ENCODE peak calls at places on chromosomes 16 and 17, in seven cellular contexts. M is fibroblast of lung, R is colonic mucosa, F is PC-3, B is neural progenitor cell, Z is IMR-90, J is DND-41. T is an unnamed sample.

GRCh38 chr17:1179112-1179634 is 608 bp downstream of the ABR start:
- DNase-seq in M (no peak), R (no peak), F (no peak), B (peak; percentile 44), Z (no peak), J (no peak), T (no peak)

GRCh38 chr16:50742521-50743150 is 750 bp downstream of the CYLD start:
- DNase-seq in M (peak; percentile 55), R (peak; percentile 29), F (peak; percentile 36), B (peak; percentile 60), Z (peak; percentile 43), J (peak; percentile 27), T (no peak)

GRCh38 chr17:68439656-68440290 is 17.5 kb downstream of the WIPI1 start:
- DNase-seq in M (no peak), R (no peak), F (no peak), B (no peak), Z (no peak), J (no peak), T (no peak)

GRCh38 chr16:52309761-52310416 is 237.1 kb downstream of the TOX3 start:
- DNase-seq in M (no peak), R (no peak), F (no peak), B (no peak), Z (no peak), J (no peak), T (no peak)

GRCh38 chr16:54694651-54695050 is 236.0 kb upstream of the IRX5 start:
- DNase-seq in M (no peak), R (no peak), F (no peak), B (no peak), Z (no peak), J (no peak), T (no peak)

GRCh38 chr17:78225088-78225865 is 6.2 kb upstream of the TMEM235 start:
- DNase-seq in M (no peak), R (no peak), F (no peak), B (no peak), Z (no peak), J (no peak), T (no peak)

GRCh38 chr17:65509032-65509431 is 52.4 kb downstream of the AXIN2 start:
- DNase-seq in M (no peak), R (no peak), F (no peak), B (no peak), Z (no peak), J (no peak), T (no peak)

GRCh38 chr16:12527077-12527476 is 276.6 kb downstream of the CPPED1 start:
- DNase-seq in M (no peak), R (no peak), F (no peak), B (no peak), Z (no peak), J (no peak), T (no peak)

GRCh38 chr17:76558210-76559095 is 18.6 kb downstream of the PRCD start:
- DNase-seq in M (peak; percentile 18), R (peak; percentile 52), F (peak; percentile 52), B (peak; percentile 43), Z (peak; percentile 20), J (no peak), T (no peak)

GRCh38 chr17:57956311-57957119 is 1.3 kb upstream of the CUEDC1 start:
- DNase-seq in M (no peak), R (peak; percentile 21), F (no peak), B (no peak), Z (no peak), J (peak; percentile 71), T (no peak)

GRCh38 chr16:84308120-84308519 is 13.4 kb downstream of the WFDC1 start:
- DNase-seq in M (no peak), R (peak; percentile 51), F (peak; percentile 34), B (peak; percentile 88), Z (peak; percentile 34), J (peak; percentile 16), T (peak; percentile 87)

DNA sequence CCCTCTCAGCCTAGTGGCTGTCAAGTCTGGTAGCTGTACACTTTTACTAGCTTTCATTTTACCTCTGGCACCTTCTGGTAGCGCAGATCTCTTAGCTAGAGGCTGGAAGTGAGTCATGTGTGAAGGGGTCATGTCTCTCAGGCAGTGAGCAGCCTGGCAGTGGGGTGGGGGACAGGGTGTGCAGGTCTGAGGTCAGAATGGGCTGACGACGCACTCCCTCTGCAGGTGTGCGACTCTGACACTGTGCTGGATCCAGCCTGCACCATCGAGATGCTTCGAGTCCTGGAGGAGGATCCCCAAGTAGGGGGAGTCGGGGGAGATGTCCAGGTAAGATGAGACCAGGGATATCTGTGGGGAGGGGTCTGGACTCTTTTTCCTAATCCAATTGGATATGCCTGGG is 7.8 kb downstream of the HAS3 start:
- DNase-seq in M (no peak), R (no peak), F (no peak), B (no peak), Z (no peak), J (no peak), T (no peak)
- H3K36me3 ChIP-seq in M (peaks cover 4% of the 10 kb centered on the region), R (no peaks in the 10 kb centered on the region), F (peaks cover 66% of the 10 kb centered on the region), B (no peaks in the 10 kb centered on the region), Z (peaks cover 39% of the 10 kb centered on the region), J (peaks cover 61% of the 10 kb centered on the region), T (no peaks in the 10 kb centered on the region)

DNA sequence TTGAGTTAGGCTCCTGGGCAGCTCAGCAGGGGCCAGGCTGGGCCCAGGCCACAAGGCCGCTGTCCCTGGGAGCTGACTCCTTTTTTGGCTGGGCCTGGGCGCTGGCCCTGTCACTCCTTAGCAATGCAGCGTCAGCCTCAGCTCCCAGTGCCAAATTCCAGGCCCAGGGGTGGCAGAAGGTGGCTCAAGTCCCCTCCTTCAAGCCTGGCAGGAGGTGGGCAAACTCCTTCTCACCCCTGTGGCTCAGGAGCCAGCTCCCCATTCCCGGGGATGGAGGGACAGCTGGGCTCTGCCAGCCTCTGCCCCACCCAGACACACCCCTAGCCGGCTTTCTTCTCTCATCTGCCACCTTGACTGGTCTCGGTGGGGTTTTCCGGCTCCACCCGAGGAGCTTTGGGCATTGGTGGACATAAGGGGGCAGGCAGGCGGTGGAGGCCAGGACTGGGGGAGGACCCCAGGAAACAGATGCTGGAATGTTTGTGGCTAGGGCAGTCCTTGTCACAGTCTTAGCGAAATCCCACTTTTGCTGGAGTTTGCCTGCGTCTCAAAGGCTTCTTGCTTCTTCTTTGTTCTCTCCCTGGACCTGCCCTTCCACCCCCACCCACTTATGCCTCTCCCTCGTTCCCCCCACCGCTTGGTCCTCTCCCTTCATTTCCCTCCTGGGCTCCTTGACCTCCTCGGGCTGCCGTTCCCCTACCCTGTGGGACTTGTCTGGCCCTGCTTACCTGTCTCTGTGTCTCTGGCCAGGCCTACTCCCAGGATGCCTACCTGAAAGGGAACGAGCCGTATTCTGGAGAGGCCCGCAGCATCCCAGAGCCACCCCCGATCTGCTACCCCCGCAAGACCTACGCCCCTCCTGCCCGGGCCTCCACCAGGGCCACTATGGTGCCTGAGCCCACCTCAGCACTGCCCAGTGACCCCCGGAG is 37.4 kb downstream of the ARHGAP23 start:
- DNase-seq in M (peak; percentile 84), R (no peak), F (no peak), B (no peak), Z (peak; percentile 71), J (no peak), T (peak; percentile 83)
- H3K9ac ChIP-seq in M (peak overlapping the region; percentile 94), R (peak overlapping the region; percentile 63), F (no peak overlapping the region), B (no peak overlapping the region), Z (peak overlapping the region; percentile 81), J (no peak overlapping the region), T (no peak overlapping the region)

DNA sequence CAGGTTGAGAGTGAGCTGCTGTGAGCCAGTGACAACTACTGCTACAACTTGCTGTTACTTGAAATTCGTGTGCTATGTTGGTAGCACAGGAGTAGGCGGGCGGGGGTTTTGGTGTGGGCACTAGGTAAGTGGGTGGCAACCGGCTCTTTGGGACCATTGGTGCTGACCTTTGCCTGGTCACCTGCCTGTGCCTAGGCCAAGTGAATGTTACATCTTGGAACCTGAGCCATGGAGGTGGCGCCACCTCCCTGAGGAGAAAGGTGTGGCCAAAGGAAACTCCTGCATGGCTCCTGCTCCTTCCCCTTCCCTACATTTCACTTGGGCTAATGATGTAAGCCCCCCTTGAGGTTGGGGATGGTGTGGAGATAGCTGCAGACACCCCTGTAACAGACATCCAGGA is 25.4 kb upstream of the ARHGAP23 start:
- DNase-seq in M (no peak), R (no peak), F (no peak), B (no peak), Z (no peak), J (no peak), T (no peak)
- TF ChIP-seq CTCF in M (no peak), R (no peak), F (peak; percentile 23), B (peak; percentile 17), Z (no peak), J (peak; percentile 23), T (no peak)

DNA sequence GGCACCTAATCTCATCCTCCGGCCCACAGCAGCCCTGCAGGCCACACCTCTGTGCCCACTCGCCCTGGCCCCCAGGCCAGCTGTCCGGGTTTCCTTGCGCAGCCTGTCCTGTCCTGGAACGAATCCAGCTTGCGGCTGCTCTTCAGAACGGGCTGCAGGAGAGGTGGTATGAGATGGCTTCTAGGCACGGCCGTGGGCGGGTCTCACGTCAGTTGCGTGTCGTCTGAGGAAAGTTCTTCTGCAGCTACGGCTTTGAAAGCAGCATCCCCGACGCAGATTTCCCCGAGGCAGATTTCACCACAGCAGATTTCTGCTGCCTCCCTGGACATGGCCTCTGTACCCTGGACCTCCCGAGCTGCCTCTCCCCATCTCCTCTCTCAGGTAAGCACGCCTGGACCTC is 18.2 kb downstream of the GALNS start:
- DNase-seq in M (no peak), R (no peak), F (no peak), B (no peak), Z (no peak), J (no peak), T (no peak)
- H3K36me3 ChIP-seq in M (peaks cover 10% of the 10 kb centered on the region), R (no peaks in the 10 kb centered on the region), F (no peaks in the 10 kb centered on the region), B (no peaks in the 10 kb centered on the region), Z (peaks cover 38% of the 10 kb centered on the region), J (peaks cover 34% of the 10 kb centered on the region), T (peaks cover 5% of the 10 kb centered on the region)

GRCh38 chr17:80221401-80221800 is 1.2 kb downstream of the SLC26A11 start:
- DNase-seq in M (no peak), R (no peak), F (no peak), B (no peak), Z (no peak), J (no peak), T (peak; percentile 70)

GRCh38 chr17:80219013-80219776 is 938 bp downstream of the SGSH start:
- DNase-seq in M (peak; percentile 88), R (peak; percentile 81), F (peak; percentile 90), B (no peak), Z (peak; percentile 80), J (peak; percentile 95), T (peak; percentile 88)

GRCh38 chr17:80222376-80223141 is 2.3 kb downstream of the SLC26A11 start:
- DNase-seq in M (no peak), R (no peak), F (no peak), B (no peak), Z (no peak), J (no peak), T (peak; percentile 65)

GRCh38 chr17:80219777-80220708 is at the start of the genes SGSH and SLC26A11:
- DNase-seq in M (peak; percentile 41), R (peak; percentile 87), F (peak; percentile 63), B (peak; percentile 95), Z (peak; percentile 45), J (no peak), T (peak; percentile 94)

GRCh38 chr17:80220709-80221215 is 535 bp downstream of the SLC26A11 start:
- DNase-seq in M (no peak), R (peak; percentile 29), F (no peak), B (peak; percentile 52), Z (no peak), J (no peak), T (peak; percentile 78)
- H3K9ac ChIP-seq in M (peak overlapping the region; percentile 76), R (peak overlapping the region; percentile 99), F (peak overlapping the region; percentile 82), B (peak overlapping the region; percentile 68), Z (peak overlapping the region; percentile 40), J (no peak overlapping the region), T (peak overlapping the region; percentile 55)

GRCh38 chr16:31074814-31075183 is 577 bp downstream of the ZNF646 start:
- DNase-seq in M (no peak), R (no peak), F (no peak), B (no peak), Z (peak; percentile 12), J (no peak), T (no peak)
- TF ChIP-seq CTCF in M (peak; percentile 19), R (no peak), F (no peak), B (no peak), Z (no peak), J (peak; percentile 25), T (no peak)